ENCODE peak calls at places on chromosomes 13 and 19, in six cellular contexts. R is neural progenitor cell; W is tibial artery; Y is heart left ventricle; I is CD4-positive, CD25-positive, alpha-beta regulatory T cell; G is CD4-positive, alpha-beta memory T cell. J is an unnamed sample.

GRCh38 chr13:89465366-89465765 is 1794.2 kb downstream of the SLITRK5 start:
- DNase-seq in W (no peak), I (no peak), G (no peak), R (peak), Y (no peak), J (no peak)

GRCh38 chr13:60617863-60618733 is 221.1 kb downstream of the TDRD3 start:
- DNase-seq in R (peak), W (no peak), I (no peak), G (no peak), Y (no peak), J (no peak)

GRCh38 chr13:41345921-41346589 is 35.0 kb downstream of the NAA16 start:
- DNase-seq in G (no peak), Y (no peak), I (no peak), W (no peak), R (no peak), J (no peak)

GRCh38 chr19:8487137-8487851 is 15.1 kb downstream of the PRAM1 start:
- DNase-seq in R (no peak), I (peak), Y (no peak), G (peak), W (no peak), J (peak)

GRCh38 chr13:50910483-50910805 is 853 bp downstream of the RNASEH2B start:
- DNase-seq in G (no peak), R (peak), W (peak), Y (no peak), I (no peak), J (no peak)

GRCh38 chr19:41548047-41548446 is 27.9 kb upstream of the CEACAM21 start:
- DNase-seq in Y (no peak), W (no peak), I (no peak), G (no peak), R (no peak), J (no peak)

GRCh38 chr13:34294483-34295129 is 476.7 kb downstream of the RFC3 start:
- DNase-seq in I (no peak), W (no peak), Y (peak), R (peak), G (no peak), J (no peak)

GRCh38 chr13:48902421-48902820 is 73.3 kb upstream of the FNDC3A start:
- DNase-seq in I (no peak), R (peak), Y (no peak), G (no peak), W (no peak), J (no peak)

GRCh38 chr19:10389863-10390262 is 9.5 kb upstream of the TYK2 start:
- DNase-seq in Y (no peak), G (no peak), I (no peak), W (no peak), R (peak), J (no peak)

GRCh38 chr13:25288966-25289365 is 1.7 kb upstream of the MTMR6 start:
- DNase-seq in W (no peak), G (no peak), R (no peak), I (no peak), Y (no peak), J (no peak)

GRCh38 chr19:49870309-49870901 is 3.0 kb upstream of the PNKP start:
- DNase-seq in I (no peak), W (no peak), Y (no peak), G (no peak), R (no peak), J (no peak)

GRCh38 chr13:36130168-36130541 is 1.0 kb downstream of the DCLK1 start:
- DNase-seq in Y (no peak), W (no peak), G (no peak), R (no peak), I (no peak), J (no peak)

GRCh38 chr13:108435393-108436149 is 166.1 kb downstream of the TNFSF13B start:
- DNase-seq in G (no peak), I (no peak), Y (no peak), R (no peak), W (no peak), J (no peak)

GRCh38 chr19:51341066-51341465 is 873 bp downstream of the VSIG10L start:
- DNase-seq in I (no peak), Y (no peak), R (no peak), G (no peak), W (no peak), J (no peak)

GRCh38 chr13:98548230-98548629 is 28.7 kb downstream of the STK24 start:
- DNase-seq in Y (no peak), R (no peak), G (no peak), I (no peak), W (no peak), J (no peak)

GRCh38 chr19:51660975-51661600 is 14.5 kb upstream of the SIGLEC14 start:
- DNase-seq in R (peak), Y (peak), I (no peak), G (peak), W (no peak), J (peak)

GRCh38 chr13:27796544-27797227 is 4.4 kb downstream of the GSX1 start:
- DNase-seq in Y (no peak), I (no peak), R (no peak), G (no peak), W (peak), J (no peak)

GRCh38 chr19:42108527-42109389 is 23.5 kb downstream of the POU2F2 start:
- DNase-seq in G (peak), I (peak), Y (peak), R (peak), W (peak), J (peak)

GRCh38 chr13:78785764-78786163 is 126.8 kb upstream of the OBI1 start:
- DNase-seq in Y (no peak), R (no peak), G (no peak), I (no peak), W (no peak), J (no peak)

GRCh38 chr19:47284324-47284899 is 9.7 kb downstream of the INAFM1 start:
- DNase-seq in W (no peak), I (peak), R (peak), G (peak), Y (no peak), J (no peak)

GRCh38 chr19:57560049-57560491 is 407 bp upstream of the ZNF550 start:
- DNase-seq in G (no peak), I (no peak), W (no peak), Y (peak), R (no peak), J (no peak)

GRCh38 chr13:26962671-26963070 is 202.1 kb upstream of the GPR12 start:
- DNase-seq in Y (no peak), R (no peak), I (no peak), W (no peak), G (no peak), J (no peak)

GRCh38 chr13:60788156-60788829 is 391.3 kb downstream of the TDRD3 start:
- DNase-seq in G (no peak), Y (peak), R (no peak), I (no peak), W (no peak), J (no peak)

GRCh38 chr13:72221276-72221962 is 354.4 kb upstream of the DACH1 start:
- DNase-seq in R (peak), I (no peak), Y (no peak), W (no peak), G (no peak), J (peak)

GRCh38 chr13:23703241-23703640 is 133.0 kb downstream of the TNFRSF19 start:
- DNase-seq in W (no peak), I (no peak), R (no peak), Y (no peak), G (no peak), J (no peak)

GRCh38 chr13:24348797-24349515 is 39.6 kb downstream of the C1QTNF9 start:
- DNase-seq in I (no peak), W (no peak), R (no peak), Y (no peak), G (no peak), J (no peak)

GRCh38 chr13:27481766-27482165 is 31.4 kb upstream of the MTIF3 start:
- DNase-seq in I (no peak), W (no peak), G (no peak), R (peak), Y (no peak), J (no peak)

GRCh38 chr19:47258895-47259555 is 2.7 kb downstream of the CCDC9 start:
- DNase-seq in W (no peak), R (no peak), Y (no peak), I (no peak), G (no peak), J (no peak)

GRCh38 chr19:46904114-46905060 is 43.6 kb downstream of the ARHGAP35 start:
- DNase-seq in G (no peak), R (no peak), I (no peak), W (no peak), Y (no peak), J (no peak)

GRCh38 chr13:114231886-114232285 is 2.8 kb upstream of the CDC16 start:
- DNase-seq in I (no peak), Y (no peak), W (no peak), R (no peak), G (no peak), J (no peak)

GRCh38 chr13:114234645-114235421 is at the start of gene CDC16:
- DNase-seq in I (peak), G (peak), R (peak), W (peak), Y (peak), J (peak)

GRCh38 chr13:114236224-114236623 is 1.5 kb downstream of the CDC16 start:
- DNase-seq in R (no peak), I (no peak), Y (no peak), W (no peak), G (no peak), J (no peak)

GRCh38 chr13:114235697-114236096 is 1.0 kb downstream of the CDC16 start:
- DNase-seq in Y (no peak), I (no peak), R (peak), W (no peak), G (no peak), J (no peak)

DNA sequence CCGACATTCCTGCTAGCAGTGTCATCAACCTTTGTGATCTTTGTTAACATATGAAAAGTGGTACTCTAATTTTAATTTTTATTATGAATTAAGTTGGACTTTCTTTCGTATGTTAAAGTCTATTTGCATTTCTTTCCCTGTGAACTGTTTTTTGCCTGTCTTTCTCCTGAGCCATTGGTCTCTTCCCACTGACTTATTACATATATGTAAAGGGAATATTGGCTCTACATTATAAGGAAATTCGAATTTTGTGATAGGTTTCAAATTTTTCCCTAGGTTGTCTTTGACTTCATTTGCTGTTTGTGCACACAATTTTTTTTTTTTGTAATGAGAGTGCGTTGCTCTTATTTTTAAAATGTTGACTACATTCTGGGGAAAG is 442 bp upstream of the CDC16 start:
- DNase-seq in W (no peak), R (no peak), G (no peak), I (no peak), Y (no peak), J (no peak)
- H3K27ac ChIP-seq in W (peak), R (no peak), G (peak), I (peak), Y (peak), J (peak)

GRCh38 chr13:106102776-106103175 is 432.7 kb downstream of the EFNB2 start:
- DNase-seq in I (no peak), W (no peak), Y (no peak), G (no peak), R (no peak), J (no peak)

GRCh38 chr13:106103779-106104178 is 431.7 kb downstream of the EFNB2 start:
- DNase-seq in W (no peak), G (no peak), Y (no peak), I (no peak), R (no peak), J (no peak)

GRCh38 chr13:106105153-106105552 is 430.3 kb downstream of the EFNB2 start:
- DNase-seq in Y (no peak), G (no peak), R (no peak), W (no peak), I (no peak), J (no peak)

GRCh38 chr13:106101201-106101600 is 434.3 kb downstream of the EFNB2 start:
- DNase-seq in W (no peak), R (no peak), G (no peak), Y (no peak), I (no peak), J (no peak)

DNA sequence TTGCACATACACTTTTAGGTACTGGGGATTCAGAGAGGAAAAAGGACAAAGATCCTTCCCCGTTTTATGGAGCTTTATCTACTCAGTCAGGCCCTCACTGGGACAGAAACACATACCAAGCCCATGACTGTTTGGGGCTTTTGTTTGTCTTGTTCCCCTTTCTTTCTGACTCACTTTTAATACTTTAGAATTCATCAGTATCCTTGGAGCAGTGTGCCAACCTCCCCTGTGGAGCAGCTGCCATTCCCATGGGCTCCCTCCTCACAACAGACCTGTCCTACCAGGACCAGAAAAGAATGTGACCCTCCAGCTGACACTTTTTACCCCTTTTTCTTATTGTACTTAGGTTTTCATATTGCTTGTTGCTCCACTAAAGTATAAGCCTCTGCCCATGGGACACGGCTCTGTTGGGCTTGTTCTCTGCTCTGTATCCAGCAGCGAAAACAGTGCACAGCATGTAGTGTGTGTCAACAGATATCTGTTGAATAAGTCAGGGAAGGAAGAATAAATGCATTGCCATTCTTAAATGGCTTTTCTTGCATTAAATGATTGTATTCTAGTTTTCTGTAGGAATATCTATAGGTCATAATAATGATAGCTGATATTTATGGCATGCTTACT is 431.1 kb downstream of the EFNB2 start:
- DNase-seq in Y (no peak), W (no peak), G (no peak), I (no peak), R (peak), J (no peak)
- H3K27ac ChIP-seq in Y (no peak), W (no peak), G (no peak), I (no peak), R (no peak), J (no peak)

DNA sequence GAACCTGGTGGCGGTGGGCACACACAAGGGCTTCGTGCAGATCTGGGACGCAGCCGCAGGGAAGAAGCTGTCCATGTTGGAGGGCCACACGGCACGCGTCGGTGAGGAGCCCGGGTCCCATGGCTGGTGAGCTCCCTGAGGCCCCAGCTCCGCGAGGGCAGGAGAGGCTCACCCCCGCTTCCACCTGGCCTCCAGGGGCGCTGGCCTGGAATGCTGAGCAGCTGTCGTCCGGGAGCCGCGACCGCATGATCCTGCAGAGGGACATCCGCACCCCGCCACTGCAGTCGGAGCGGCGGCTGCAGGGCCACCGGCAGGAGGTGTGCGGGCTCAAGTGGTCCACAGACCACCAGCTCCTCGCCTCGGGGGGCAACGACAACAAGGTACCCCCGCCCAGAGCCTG is 7.3 kb upstream of the TEKTIP1 start:
- DNase-seq in Y (no peak), W (no peak), G (no peak), I (no peak), R (no peak), J (no peak)
- H3K27ac ChIP-seq in Y (no peak), W (no peak), G (no peak), I (no peak), R (no peak), J (no peak)

GRCh38 chr19:48796468-48797083 is 14.3 kb downstream of the BCAT2 start:
- DNase-seq in W (no peak), I (no peak), G (no peak), Y (no peak), R (no peak), J (no peak)
- H3K27ac ChIP-seq in W (peak), I (no peak), G (no peak), Y (peak), R (no peak), J (peak)

DNA sequence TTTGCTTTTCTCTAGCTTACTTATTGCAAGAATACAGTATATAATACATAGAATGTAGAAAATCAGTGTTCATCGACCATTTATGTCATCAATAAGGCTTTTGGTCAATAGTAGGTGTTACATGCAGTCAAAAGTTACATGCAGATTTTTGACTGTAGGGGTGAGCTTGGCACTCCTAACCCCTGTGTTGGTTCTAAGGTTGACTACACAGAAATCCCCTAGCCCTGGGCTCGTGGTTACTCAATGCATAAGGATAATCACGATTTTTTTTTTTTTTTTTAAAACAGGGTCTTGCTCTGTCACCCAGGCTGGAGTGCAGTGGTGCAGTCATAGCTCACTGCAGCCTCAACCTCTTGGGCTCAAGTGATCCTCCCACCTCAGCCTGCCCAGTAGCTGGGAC is 4.0 kb upstream of the NWD1 start:
- DNase-seq in I (no peak), R (no peak), Y (no peak), W (no peak), G (no peak), J (no peak)
- H3K27ac ChIP-seq in I (no peak), R (no peak), Y (no peak), W (no peak), G (no peak), J (no peak)

DNA sequence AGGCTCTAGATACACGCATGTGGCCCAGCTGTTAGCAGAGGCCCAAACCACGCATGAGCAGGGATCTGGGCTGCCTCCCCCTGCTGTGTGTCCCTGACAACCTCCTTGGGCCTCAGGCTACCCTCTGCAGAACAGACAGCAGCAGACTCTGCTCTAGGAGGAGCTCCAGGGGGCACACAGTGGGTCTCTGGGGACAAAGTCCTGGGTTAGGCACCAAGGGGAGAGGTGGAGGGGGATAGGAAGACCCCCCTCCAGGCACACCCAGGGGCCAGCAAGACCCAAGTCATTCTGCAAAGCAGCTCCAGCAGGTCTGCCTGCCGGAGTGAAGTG is 8.0 kb downstream of the TINCR start:
- DNase-seq in I (no peak), W (no peak), Y (no peak), G (no peak), R (no peak), J (no peak)
- H3K27ac ChIP-seq in I (no peak), W (no peak), Y (no peak), G (no peak), R (no peak), J (no peak)

DNA sequence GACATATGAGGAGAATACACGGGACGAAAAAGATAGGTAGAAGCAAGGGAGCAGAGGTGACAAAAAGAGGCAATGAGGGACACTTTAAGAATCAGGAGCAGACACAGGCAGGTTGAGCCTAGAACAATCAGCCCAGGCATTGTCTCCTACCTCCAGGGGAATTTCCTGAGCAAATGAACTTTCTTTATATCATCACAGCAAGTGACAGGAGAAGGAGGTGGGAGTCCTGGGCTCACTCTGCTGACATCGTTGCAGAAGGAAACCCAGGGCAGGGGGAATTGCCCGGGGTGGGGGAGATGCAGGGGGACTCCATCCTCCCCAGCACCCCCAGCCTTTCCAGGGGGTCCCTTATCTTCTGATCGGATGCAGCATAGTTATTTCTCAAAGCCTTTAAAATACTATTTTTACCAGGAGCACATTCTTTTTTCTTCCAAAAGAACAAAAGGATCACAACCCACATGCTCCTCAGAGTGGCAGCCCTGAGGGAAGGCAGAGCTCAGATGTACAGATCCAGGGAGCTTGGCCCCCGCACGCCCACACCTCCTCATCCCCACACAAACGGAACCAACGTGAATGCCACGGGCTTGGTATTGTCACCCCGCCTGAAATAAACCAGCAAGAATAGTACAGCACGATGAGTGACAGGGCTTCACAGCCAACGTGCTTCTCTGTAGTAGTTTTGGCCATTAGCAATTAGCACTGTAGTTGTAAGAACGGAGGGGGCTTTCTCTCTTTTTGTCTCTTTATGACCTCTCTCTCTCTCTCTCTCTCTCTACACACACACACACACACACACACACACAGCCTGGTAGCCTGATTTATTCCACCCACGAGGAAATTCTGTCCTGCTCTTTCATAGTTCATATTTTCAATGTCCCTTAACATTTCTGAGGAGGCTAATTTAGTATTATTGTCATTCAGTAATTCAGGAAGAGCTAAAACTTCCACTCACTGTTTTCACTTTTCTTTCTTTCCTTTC is 169.5 kb upstream of the UBL3 start:
- DNase-seq in I (no peak), W (no peak), R (peak), Y (no peak), G (no peak), J (peak)
- H3K27ac ChIP-seq in I (no peak), W (no peak), R (no peak), Y (no peak), G (no peak), J (peak)

GRCh38 chr19:55609326-55609725 is 3.9 kb downstream of the ZNF865 start:
- DNase-seq in Y (no peak), W (no peak), I (no peak), G (no peak), R (no peak), J (no peak)
- H3K27ac ChIP-seq in Y (no peak), W (no peak), I (no peak), G (no peak), R (no peak), J (no peak)

GRCh38 chr13:109874921-109875454 is 88.6 kb upstream of the IRS2 start:
- DNase-seq in R (no peak), G (no peak), I (no peak), Y (no peak), W (no peak), J (no peak)
- H3K27ac ChIP-seq in R (no peak), G (no peak), I (no peak), Y (peak), W (peak), J (no peak)

GRCh38 chr19:39362682-39363657 is 20.7 kb downstream of the SAMD4B start:
- DNase-seq in I (no peak), Y (no peak), G (no peak), R (no peak), W (peak), J (no peak)
- H3K27ac ChIP-seq in I (no peak), Y (peak), G (no peak), R (no peak), W (peak), J (peak)